ENCODE peak calls at places on chromosomes 2 and 18, in eight cellular contexts. J, Y, S, F, O, I, D and X are unnamed samples. For H3K36me3, the result is how much of the 10 kb centered on the place peaks cover.

GRCh38 chr2:44931177-44931795 is 10.2 kb upstream of the SIX3 start:
- DNase-seq in J (no peak), Y (no peak), S (no peak), F (peak), O (no peak), I (no peak), D (no peak), X (no peak)

GRCh38 chr2:180130403-180130802 is 123.3 kb upstream of the CWC22 start:
- DNase-seq in J (no peak), Y (no peak), S (no peak), F (no peak), O (no peak), I (no peak), D (peak), X (no peak)

GRCh38 chr2:84631047-84631446 is 114.7 kb downstream of the DNAH6 start:
- DNase-seq in J (no peak), Y (peak), S (no peak), F (peak), O (no peak), I (no peak), D (peak), X (peak)

GRCh38 chr2:174561283-174562275 is 36.0 kb downstream of the WIPF1 start:
- DNase-seq in J (no peak), Y (peak), S (no peak), F (peak), O (peak), I (peak), D (no peak), X (no peak)

GRCh38 chr2:109351164-109351756 is 222.3 kb downstream of the SH3RF3 start:
- DNase-seq in J (no peak), Y (no peak), S (no peak), F (no peak), O (peak), I (peak), D (no peak), X (peak)

GRCh38 chr18:65214456-65214855 is 536.4 kb upstream of the CDH7 start:
- DNase-seq in J (no peak), Y (no peak), S (no peak), F (no peak), O (no peak), I (no peak), D (no peak), X (no peak)

GRCh38 chr2:42840760-42841159 is 48.4 kb upstream of the HAAO start:
- DNase-seq in J (peak), Y (no peak), S (no peak), F (no peak), O (no peak), I (no peak), D (no peak), X (no peak)

GRCh38 chr18:71809711-71810110 is 734.4 kb downstream of the CBLN2 start:
- DNase-seq in J (no peak), Y (no peak), S (no peak), F (no peak), O (no peak), I (no peak), D (no peak), X (no peak)

GRCh38 chr2:196987654-196988364 is 61.3 kb upstream of the PGAP1 start:
- DNase-seq in J (no peak), Y (peak), S (no peak), F (peak), O (no peak), I (peak), D (peak), X (peak)

GRCh38 chr18:58881469-58881868 is 16.8 kb downstream of the ZNF532 start:
- DNase-seq in J (no peak), Y (no peak), S (no peak), F (no peak), O (no peak), I (no peak), D (no peak), X (no peak)

GRCh38 chr2:58376592-58376991 is 135.5 kb upstream of the FANCL start:
- DNase-seq in J (no peak), Y (no peak), S (no peak), F (no peak), O (no peak), I (no peak), D (no peak), X (no peak)

GRCh38 chr2:168357799-168358504 is 98.1 kb upstream of the CERS6 start:
- DNase-seq in J (no peak), Y (no peak), S (no peak), F (no peak), O (peak), I (no peak), D (no peak), X (no peak)

GRCh38 chr2:75543446-75543845 is 17.3 kb downstream of the EVA1A start:
- DNase-seq in J (no peak), Y (no peak), S (no peak), F (no peak), O (no peak), I (no peak), D (no peak), X (no peak)

GRCh38 chr2:178404380-178404767 is 46.6 kb downstream of the PRKRA start:
- DNase-seq in J (no peak), Y (no peak), S (no peak), F (no peak), O (peak), I (no peak), D (peak), X (no peak)

GRCh38 chr2:58938988-58939387 is 697.9 kb upstream of the FANCL start:
- DNase-seq in J (no peak), Y (no peak), S (no peak), F (no peak), O (no peak), I (no peak), D (peak), X (no peak)

GRCh38 chr2:135782231-135782630 is 40.6 kb downstream of the UBXN4 start:
- DNase-seq in J (no peak), Y (no peak), S (no peak), F (no peak), O (no peak), I (no peak), D (no peak), X (no peak)

GRCh38 chr2:135773319-135773718 is 31.7 kb downstream of the UBXN4 start:
- DNase-seq in J (no peak), Y (no peak), S (no peak), F (no peak), O (no peak), I (no peak), D (no peak), X (no peak)

GRCh38 chr2:135775420-135775819 is 33.8 kb downstream of the UBXN4 start:
- DNase-seq in J (no peak), Y (no peak), S (no peak), F (no peak), O (no peak), I (no peak), D (no peak), X (no peak)

GRCh38 chr2:135773917-135774316 is 32.3 kb downstream of the UBXN4 start:
- DNase-seq in J (no peak), Y (no peak), S (no peak), F (no peak), O (no peak), I (no peak), D (no peak), X (no peak)

DNA sequence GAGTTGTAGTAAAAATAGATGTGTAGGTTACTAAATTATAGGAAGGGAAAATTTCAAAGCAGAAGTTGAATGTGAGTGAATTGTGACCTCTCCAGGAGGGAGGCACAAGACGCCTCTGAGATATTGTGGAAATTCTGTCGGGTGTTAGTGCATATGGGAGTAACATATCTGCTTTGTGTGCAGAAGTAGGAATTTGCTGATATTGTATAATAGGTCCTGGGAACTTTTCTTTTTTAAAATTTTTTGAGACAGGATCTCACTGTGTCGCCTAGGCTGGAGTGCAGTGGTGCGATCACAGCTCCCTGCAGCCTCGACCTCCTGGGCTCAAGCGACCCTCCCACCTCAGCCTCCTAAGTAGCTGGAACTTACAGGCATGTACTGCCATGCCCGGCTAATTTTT is 34.7 kb downstream of the UBXN4 start:
- DNase-seq in J (no peak), Y (no peak), S (no peak), F (no peak), O (no peak), I (no peak), D (no peak), X (no peak)
- H3K27ac ChIP-seq in J (no peak), Y (no peak), S (no peak), F (no peak), O (no peak), I (no peak), D (no peak), X (no peak)

GRCh38 chr18:41965856-41966255 is 10.8 kb downstream of the PIK3C3 start:
- DNase-seq in J (no peak), Y (no peak), S (no peak), F (no peak), O (no peak), I (no peak), D (no peak), X (no peak)
- H3K36me3 ChIP-seq in J (half or more), Y (under half), S (under half), F (under half), O (under half), I (under half), D (under half), X (half or more)

GRCh38 chr2:241608881-241609280 is 28.1 kb downstream of the THAP4 start:
- DNase-seq in J (no peak), Y (peak), S (no peak), F (no peak), O (no peak), I (no peak), D (no peak), X (no peak)

GRCh38 chr2:241613018-241613780 is 23.8 kb downstream of the THAP4 start:
- DNase-seq in J (no peak), Y (no peak), S (no peak), F (peak), O (no peak), I (no peak), D (no peak), X (no peak)

GRCh38 chr2:241609859-241610793 is 26.8 kb downstream of the THAP4 start:
- DNase-seq in J (peak), Y (peak), S (peak), F (peak), O (peak), I (peak), D (peak), X (peak)

GRCh38 chr2:241612156-241613017 is 24.6 kb downstream of the THAP4 start:
- DNase-seq in J (no peak), Y (no peak), S (no peak), F (no peak), O (no peak), I (no peak), D (no peak), X (no peak)

DNA sequence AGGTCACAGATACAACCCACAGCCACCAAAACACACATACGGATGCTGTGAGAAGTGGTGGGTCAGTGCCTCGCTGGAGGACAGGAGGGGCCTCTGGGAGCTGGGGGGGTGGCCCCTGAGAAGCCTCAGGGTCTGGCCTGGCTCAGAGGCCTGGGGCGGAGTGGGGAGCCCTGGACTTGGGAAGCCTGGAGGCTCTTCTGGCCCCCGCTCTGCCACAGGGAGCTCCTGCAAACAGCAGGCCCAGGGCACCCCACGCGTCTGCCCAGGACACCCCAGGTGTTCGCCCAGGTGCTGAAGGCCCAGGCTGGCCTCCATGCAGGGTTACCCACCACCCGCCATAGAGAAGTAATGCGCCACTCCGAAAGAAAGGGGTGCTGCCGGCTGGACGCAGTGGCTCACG is 25.9 kb downstream of the THAP4 start:
- DNase-seq in J (no peak), Y (no peak), S (no peak), F (no peak), O (no peak), I (no peak), D (no peak), X (no peak)
- H3K27ac ChIP-seq in J (no peak), Y (no peak), S (no peak), F (no peak), O (peak), I (no peak), D (no peak), X (peak)

DNA sequence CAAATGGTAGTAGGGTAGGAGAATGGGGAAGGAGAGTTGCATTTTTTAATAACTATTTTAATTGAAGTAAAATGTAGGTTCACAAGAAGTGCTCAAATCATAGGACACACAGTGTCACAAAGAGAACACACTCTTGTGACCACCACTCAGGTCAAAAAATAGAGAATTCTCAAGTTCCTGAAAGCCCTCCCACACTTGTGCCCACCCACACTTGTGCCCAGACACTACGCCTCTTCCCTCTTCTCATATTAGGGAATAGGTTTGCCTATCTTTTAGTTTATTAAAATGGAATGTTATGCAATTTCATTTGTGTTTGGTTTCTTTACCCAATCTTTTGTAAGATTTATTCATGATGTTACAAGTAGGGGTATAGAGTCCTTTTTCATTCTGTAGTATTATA is 67.2 kb downstream of the UGGT1 start:
- DNase-seq in J (no peak), Y (no peak), S (no peak), F (no peak), O (no peak), I (no peak), D (no peak), X (no peak)
- H3K36me3 ChIP-seq in J (half or more), Y (under half), S (under half), F (under half), O (under half), I (under half), D (under half), X (half or more)

GRCh38 chr2:34001557-34001956 is 402.5 kb upstream of the FAM98A start:
- DNase-seq in J (no peak), Y (no peak), S (no peak), F (no peak), O (no peak), I (no peak), D (no peak), X (no peak)

GRCh38 chr2:34004936-34005335 is 405.8 kb upstream of the FAM98A start:
- DNase-seq in J (no peak), Y (no peak), S (no peak), F (peak), O (no peak), I (no peak), D (no peak), X (no peak)

GRCh38 chr2:34003795-34004194 is 404.7 kb upstream of the FAM98A start:
- DNase-seq in J (no peak), Y (no peak), S (no peak), F (peak), O (no peak), I (no peak), D (no peak), X (no peak)
- H3K27ac ChIP-seq in J (no peak), Y (no peak), S (no peak), F (no peak), O (no peak), I (no peak), D (no peak), X (no peak)

DNA sequence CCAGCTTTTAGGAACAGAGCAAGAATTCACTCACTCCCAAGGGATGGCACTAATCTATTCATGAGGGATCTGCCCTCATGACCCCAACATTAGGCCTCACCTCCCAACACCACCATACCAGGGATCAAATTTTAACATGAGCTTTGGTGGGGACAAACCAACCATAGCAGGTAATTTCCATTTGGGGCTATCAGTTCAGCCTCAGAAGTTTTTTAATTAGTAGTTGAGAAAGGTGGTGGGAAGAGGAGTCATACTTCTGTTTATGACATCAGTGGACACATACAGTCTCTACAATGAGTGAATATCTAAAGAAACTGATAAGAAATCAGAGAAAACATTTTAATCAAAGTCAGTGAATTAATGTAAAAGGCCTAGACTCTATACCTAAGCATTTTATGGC is 59.6 kb upstream of the EMILIN2 start:
- DNase-seq in J (no peak), Y (no peak), S (no peak), F (no peak), O (no peak), I (no peak), D (no peak), X (no peak)
- H3K36me3 ChIP-seq in J (half or more), Y (under half), S (under half), F (under half), O (half or more), I (under half), D (under half), X (half or more)